ENCODE peak calls at places on chromosomes 12 and 14, in nine cellular contexts. Y is GM03348, A is left colon, B is cardiac fibroblast, R is HCT116, W is AG10803, N is cerebellar nuclear complex, C is T-helper 1 cell, K is tibial nerve. I is an unnamed sample.
A peak's percentile ranks its signal among the peaks of the same experiment; 100 is the strongest.

GRCh38 chr12:89373772-89374572 is 21.7 kb upstream of the DUSP6 start:
- DNase-seq in A (no peak), K (peak; percentile 36), N (no peak), R (no peak), B (peak; percentile 86), Y (peak; percentile 82), W (peak; percentile 83), C (no peak), I (peak; percentile 88)

GRCh38 chr12:15603461-15604085 is 185.6 kb downstream of the EPS8 start:
- DNase-seq in K (no peak), Y (no peak), C (no peak), R (no peak), A (no peak), N (no peak), W (no peak), B (peak; percentile 40), I (no peak)

GRCh38 chr14:51490205-51490604 is 161.5 kb upstream of the FRMD6 start:
- DNase-seq in R (no peak), A (no peak), N (no peak), C (no peak), B (no peak), Y (peak; percentile 30), W (peak; percentile 79), K (no peak), I (peak; percentile 63)

GRCh38 chr14:104927432-104927816 is 2.7 kb downstream of the PLD4 start:
- DNase-seq in R (no peak), Y (no peak), C (no peak), K (no peak), W (no peak), B (no peak), A (no peak), N (no peak), I (no peak)

GRCh38 chr14:65069874-65070709 is 32.2 kb downstream of the MAX start:
- DNase-seq in N (peak; percentile 89), Y (no peak), A (peak; percentile 87), B (no peak), K (no peak), W (no peak), R (no peak), C (no peak), I (no peak)

GRCh38 chr12:28578833-28579252 is 388.6 kb downstream of the CCDC91 start:
- DNase-seq in W (peak; percentile 9), A (no peak), K (no peak), C (no peak), Y (no peak), N (no peak), B (no peak), R (no peak), I (peak; percentile 33)

GRCh38 chr12:2246358-2246757 is 193.6 kb downstream of the CACNA1C start:
- DNase-seq in C (no peak), A (no peak), Y (no peak), N (no peak), K (no peak), W (no peak), R (no peak), B (no peak), I (no peak)

GRCh38 chr14:85280074-85280473 is 249.9 kb upstream of the FLRT2 start:
- DNase-seq in A (no peak), B (no peak), Y (no peak), R (no peak), C (no peak), N (no peak), W (no peak), K (no peak), I (peak; percentile 43)

GRCh38 chr14:105093426-105094192 is 28.4 kb upstream of the GPR132 start:
- DNase-seq in R (peak; percentile 77), A (peak; percentile 90), N (peak; percentile 27), C (peak; percentile 44), K (no peak), Y (peak; percentile 93), B (peak; percentile 86), W (peak; percentile 65), I (peak; percentile 92)

GRCh38 chr14:52069617-52070431 is 965 bp upstream of the NID2 start:
- DNase-seq in N (no peak), R (no peak), A (peak; percentile 14), C (no peak), Y (no peak), K (no peak), W (peak; percentile 60), B (peak; percentile 59), I (peak; percentile 79)

GRCh38 chr14:104706733-104707628 is 17.0 kb upstream of the ADSS1 start:
- DNase-seq in W (no peak), B (no peak), Y (peak; percentile 58), N (no peak), C (no peak), K (no peak), A (no peak), R (no peak), I (peak; percentile 67)

GRCh38 chr14:89899917-89900680 is 54.4 kb downstream of the EFCAB11 start:
- DNase-seq in C (no peak), K (no peak), B (peak; percentile 56), W (peak; percentile 44), A (no peak), N (no peak), Y (peak; percentile 42), R (peak; percentile 13), I (no peak)

GRCh38 chr14:81062380-81062779 is 107.0 kb downstream of the TSHR start:
- DNase-seq in B (no peak), N (no peak), C (no peak), A (no peak), K (no peak), R (no peak), Y (no peak), W (no peak), I (no peak)

GRCh38 chr12:79596719-79597350 is 93.9 kb downstream of the PAWR start:
- DNase-seq in Y (no peak), N (no peak), C (no peak), R (no peak), K (no peak), W (no peak), B (no peak), A (no peak), I (no peak)

GRCh38 chr12:94282675-94283074 is 134.3 kb downstream of the PLXNC1 start:
- DNase-seq in C (peak; percentile 16), N (no peak), B (no peak), W (no peak), K (no peak), Y (no peak), A (peak; percentile 33), R (no peak), I (no peak)

GRCh38 chr12:116278259-116278595 is 734 bp upstream of the MED13L start:
- DNase-seq in B (no peak), N (no peak), C (no peak), R (no peak), W (no peak), Y (no peak), K (no peak), A (no peak), I (no peak)

GRCh38 chr12:65170245-65170881 is 980 bp downstream of the LEMD3 start:
- DNase-seq in W (peak; percentile 36), B (peak; percentile 50), C (peak; percentile 72), K (peak; percentile 36), Y (peak; percentile 82), A (peak; percentile 85), R (peak; percentile 28), N (no peak), I (peak; percentile 44)

GRCh38 chr12:15152864-15153263 is 68.4 kb downstream of the RERG start:
- DNase-seq in R (no peak), A (no peak), Y (peak; percentile 13), B (peak; percentile 73), N (no peak), W (peak; percentile 34), K (no peak), C (no peak), I (peak; percentile 12)

GRCh38 chr12:85779768-85780167 is 56.4 kb downstream of the RASSF9 start:
- DNase-seq in W (no peak), B (no peak), A (no peak), K (no peak), C (no peak), Y (no peak), N (no peak), R (no peak), I (no peak)

I was measured in foreskin fibroblast.